ENCODE peak calls at places on chromosome 15, in five cellular contexts. V, T, Z, J and E are unnamed samples. For H3K36me3, the result is how much of the 10 kb centered on the place peaks cover.

GRCh38 chr15:45884289-45884688 is 249.5 kb downstream of the SQOR start:
- DNase-seq in V (no peak), T (no peak), Z (no peak), J (no peak), E (no peak)

GRCh38 chr15:58154769-58155168 is 16.6 kb downstream of the AQP9 start:
- DNase-seq in V (no peak), T (no peak), Z (no peak), J (no peak), E (no peak)

GRCh38 chr15:66775127-66776105 is 73.4 kb downstream of the SMAD6 start:
- DNase-seq in V (no peak), T (peak), Z (no peak), J (peak), E (no peak)

GRCh38 chr15:63250312-63250965 is 27.0 kb upstream of the APH1B start:
- DNase-seq in V (no peak), T (no peak), Z (no peak), J (no peak), E (no peak)

GRCh38 chr15:68252925-68253534 is 23.5 kb upstream of the CLN6 start:
- DNase-seq in V (no peak), T (peak), Z (no peak), J (no peak), E (no peak)

GRCh38 chr15:68352401-68353062 is 75.0 kb downstream of the FEM1B start:
- DNase-seq in V (no peak), T (peak), Z (no peak), J (peak), E (no peak)

GRCh38 chr15:60118146-60118545 is 114.0 kb downstream of the FOXB1 start:
- DNase-seq in V (no peak), T (no peak), Z (no peak), J (no peak), E (no peak)

GRCh38 chr15:50431204-50431603 is 7.0 kb downstream of the USP8 start:
- DNase-seq in V (no peak), T (no peak), Z (no peak), J (no peak), E (no peak)

GRCh38 chr15:29935296-29936020 is 113.2 kb upstream of the TJP1 start:
- DNase-seq in V (no peak), T (no peak), Z (no peak), J (no peak), E (no peak)

GRCh38 chr15:27934782-27935181 is 164.3 kb downstream of the OCA2 start:
- DNase-seq in V (no peak), T (no peak), Z (no peak), J (no peak), E (no peak)

GRCh38 chr15:70859322-70859908 is 5.5 kb upstream of the LARP6 start:
- DNase-seq in V (no peak), T (no peak), Z (no peak), J (peak), E (no peak)

GRCh38 chr15:28933710-28934445 is 48.1 kb downstream of the APBA2 start:
- DNase-seq in V (no peak), T (no peak), Z (no peak), J (no peak), E (no peak)

GRCh38 chr15:59313703-59314332 is 58.9 kb downstream of the MYO1E start:
- DNase-seq in V (peak), T (peak), Z (peak), J (peak), E (peak)

GRCh38 chr15:88648357-88649214 is 9.8 kb downstream of the ISG20 start:
- DNase-seq in V (no peak), T (peak), Z (no peak), J (no peak), E (peak)

GRCh38 chr15:97096303-97096835 is 765.9 kb downstream of the NR2F2 start:
- DNase-seq in V (no peak), T (no peak), Z (no peak), J (no peak), E (no peak)

GRCh38 chr15:75823860-75824613 is 19.2 kb upstream of the UBE2Q2 start:
- DNase-seq in V (no peak), T (no peak), Z (no peak), J (no peak), E (no peak)

GRCh38 chr15:25171856-25172687 is 217.3 kb downstream of the SNRPN start:
- DNase-seq in V (peak), T (peak), Z (no peak), J (peak), E (no peak)

GRCh38 chr15:73328986-73329385 is 39.8 kb downstream of the HCN4 start:
- DNase-seq in V (no peak), T (no peak), Z (no peak), J (no peak), E (no peak)

GRCh38 chr15:63833246-63833696 is 477 bp downstream of the HERC1 start:
- DNase-seq in V (no peak), T (peak), Z (no peak), J (peak), E (no peak)

GRCh38 chr15:63755162-63755561 is 78.6 kb downstream of the HERC1 start:
- DNase-seq in V (no peak), T (no peak), Z (no peak), J (no peak), E (no peak)

GRCh38 chr15:88376574-88377174 is 90.5 kb downstream of the MRPL46 start:
- DNase-seq in V (no peak), T (no peak), Z (no peak), J (no peak), E (no peak)

GRCh38 chr15:91853501-91853967 is at the start of gene SLCO3A1:
- DNase-seq in V (no peak), T (peak), Z (peak), J (peak), E (no peak)

GRCh38 chr15:57375827-57376694 is at the start of gene CGNL1:
- DNase-seq in V (no peak), T (peak), Z (peak), J (peak), E (no peak)

GRCh38 chr15:100241572-100242479 is 99.9 kb downstream of the ADAMTS17 start:
- DNase-seq in V (no peak), T (peak), Z (peak), J (no peak), E (no peak)

GRCh38 chr15:78325092-78325843 is 14.9 kb upstream of the CRABP1 start:
- DNase-seq in V (no peak), T (no peak), Z (no peak), J (no peak), E (no peak)

GRCh38 chr15:57545995-57546394 is 45.7 kb upstream of the MYZAP start:
- DNase-seq in V (no peak), T (no peak), Z (no peak), J (no peak), E (no peak)

GRCh38 chr15:34664418-34664817 is 81.0 kb upstream of the GOLGA8B start:
- DNase-seq in V (no peak), T (no peak), Z (no peak), J (no peak), E (no peak)

GRCh38 chr15:34663101-34663500 is 79.7 kb upstream of the GOLGA8B start:
- DNase-seq in V (no peak), T (no peak), Z (no peak), J (no peak), E (no peak)

DNA sequence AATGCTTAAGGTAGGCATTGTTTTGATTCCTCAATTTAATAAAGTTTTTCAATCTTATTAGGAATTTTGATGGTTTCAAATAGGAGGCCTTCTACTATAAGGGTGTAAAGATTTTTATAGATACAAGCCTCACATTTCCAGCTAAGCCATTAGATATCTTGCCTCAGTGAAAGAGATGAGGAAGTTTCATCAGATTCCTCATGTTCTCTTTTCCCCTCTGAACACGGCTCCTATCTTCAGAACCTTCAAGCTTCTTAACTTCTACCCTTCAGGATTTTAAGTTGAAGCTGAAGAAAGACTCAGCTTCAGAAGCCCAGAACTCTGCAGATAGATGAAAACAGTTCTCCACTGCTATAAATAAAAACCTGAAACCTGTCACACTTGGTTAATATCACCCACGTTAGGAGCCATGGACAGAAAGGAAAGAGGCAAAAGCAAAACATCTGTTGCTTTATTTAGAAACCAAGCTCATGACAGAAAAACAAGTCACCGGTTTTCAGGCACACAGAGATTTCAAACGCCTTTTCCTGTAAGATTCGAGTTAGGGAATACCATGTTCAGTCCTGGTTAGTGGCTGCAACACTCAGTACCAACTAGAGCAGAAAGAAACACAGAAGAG is 82.2 kb upstream of the GOLGA8B start:
- DNase-seq in V (no peak), T (no peak), Z (no peak), J (no peak), E (no peak)
- H3K4me3 ChIP-seq in V (no peak), T (no peak), Z (no peak), J (no peak), E (no peak)

DNA sequence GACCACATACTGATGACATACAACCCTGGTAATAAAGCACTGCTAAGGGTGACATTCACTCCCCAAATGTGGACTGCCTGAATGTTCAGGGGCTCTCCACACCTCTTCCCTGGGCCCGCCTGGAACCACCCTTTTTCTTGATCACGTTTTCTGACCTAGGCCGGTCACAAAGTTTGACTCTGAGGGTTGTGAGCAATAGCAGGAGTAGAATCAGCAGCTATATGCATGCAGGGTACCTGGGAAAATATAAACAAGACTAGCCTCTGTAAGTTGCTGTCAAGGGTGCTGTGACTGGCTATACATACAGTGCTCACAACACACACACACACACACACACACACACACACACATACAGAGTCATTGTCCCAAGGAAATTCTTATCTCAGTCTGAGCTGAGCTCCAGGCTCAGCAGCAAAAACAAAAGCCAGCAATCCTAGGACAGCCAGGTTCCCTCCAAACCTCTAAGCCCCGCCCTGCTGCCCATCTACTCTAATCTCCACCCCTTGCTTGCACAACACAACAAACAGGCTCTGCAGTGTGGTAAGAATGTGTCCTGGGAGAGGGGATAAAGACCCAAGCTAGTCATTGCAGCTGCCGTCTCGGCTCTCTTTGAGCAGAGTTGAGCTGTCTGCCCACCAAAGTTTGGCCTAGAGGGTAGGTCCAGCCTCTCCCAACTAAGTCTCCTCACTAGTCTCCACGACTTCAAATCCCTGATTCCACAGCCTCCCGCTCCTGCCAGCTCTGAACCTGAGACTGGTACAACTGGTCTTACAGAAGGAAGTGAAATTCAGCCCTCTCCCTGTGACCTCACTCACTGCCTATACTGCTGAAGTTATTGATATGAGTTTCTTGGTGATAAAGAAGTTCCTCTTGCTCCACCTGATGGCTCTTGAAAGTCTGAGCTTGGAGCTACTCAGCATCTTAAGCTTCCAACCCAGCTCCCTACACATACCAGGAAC is 2.2 kb downstream of the BMF start:
- DNase-seq in V (peak), T (peak), Z (peak), J (no peak), E (peak)
- TF ChIP-seq POLR2A in V (no peak), T (peak), Z (peak), J (no peak), E (no peak)

GRCh38 chr15:41891226-41891625 is 2.6 kb downstream of the SPTBN5 start:
- DNase-seq in V (no peak), T (no peak), Z (no peak), J (no peak), E (no peak)
- H3K36me3 ChIP-seq in V (under half), T (under half), Z (under half), J (under half), E (under half)

GRCh38 chr15:85464471-85464870 is 84.1 kb downstream of the AKAP13 start:
- DNase-seq in V (no peak), T (no peak), Z (no peak), J (no peak), E (no peak)

GRCh38 chr15:85462029-85462428 is 81.6 kb downstream of the AKAP13 start:
- DNase-seq in V (no peak), T (no peak), Z (no peak), J (no peak), E (no peak)

GRCh38 chr15:85463976-85464375 is 83.6 kb downstream of the AKAP13 start:
- DNase-seq in V (no peak), T (no peak), Z (no peak), J (no peak), E (no peak)

GRCh38 chr15:85458764-85459163 is 78.4 kb downstream of the AKAP13 start:
- DNase-seq in V (no peak), T (no peak), Z (no peak), J (no peak), E (no peak)

DNA sequence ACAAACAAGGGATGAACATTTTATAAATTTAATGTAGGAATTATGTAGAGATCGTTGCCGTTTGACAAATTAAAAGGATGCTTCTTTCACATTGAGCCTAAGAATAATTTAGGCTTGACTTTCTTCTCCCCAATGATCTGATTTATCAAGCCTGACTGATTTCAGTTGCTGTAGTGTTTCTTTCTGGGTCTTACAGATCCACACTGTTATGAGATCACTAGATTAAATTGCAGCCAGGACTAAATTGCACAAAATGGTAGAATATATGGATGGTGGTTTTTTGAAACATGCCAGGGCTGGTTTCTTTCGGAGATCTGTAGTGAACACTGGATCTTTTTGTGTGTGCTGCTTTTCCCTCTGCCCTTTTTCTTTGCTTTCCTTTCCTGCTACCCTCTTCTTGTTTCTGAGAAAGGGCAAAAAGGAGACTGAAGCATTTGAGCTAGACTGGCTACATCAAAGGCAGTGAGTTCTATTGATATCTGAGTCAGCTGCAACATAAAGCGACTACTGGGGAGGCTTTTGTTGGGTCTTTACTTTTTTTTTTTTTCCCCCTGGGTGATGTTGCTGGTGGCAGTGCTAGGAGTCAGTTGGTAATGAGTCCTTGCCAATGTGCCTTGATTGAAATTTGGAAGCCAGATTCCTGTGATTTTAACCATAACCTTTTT is 83.0 kb downstream of the AKAP13 start:
- DNase-seq in V (no peak), T (no peak), Z (no peak), J (no peak), E (no peak)
- H3K4me3 ChIP-seq in V (no peak), T (no peak), Z (no peak), J (no peak), E (no peak)

GRCh38 chr15:32636908-32637567 is 4.5 kb upstream of the SCG5 start:
- DNase-seq in V (no peak), T (no peak), Z (no peak), J (no peak), E (no peak)

GRCh38 chr15:32643907-32644445 is 2.5 kb downstream of the SCG5 start:
- DNase-seq in V (no peak), T (no peak), Z (no peak), J (no peak), E (no peak)

GRCh38 chr15:32642667-32643425 is 1.3 kb downstream of the SCG5 start:
- DNase-seq in V (no peak), T (no peak), Z (no peak), J (no peak), E (no peak)

GRCh38 chr15:32637704-32638103 is 3.8 kb upstream of the SCG5 start:
- DNase-seq in V (no peak), T (no peak), Z (no peak), J (no peak), E (no peak)

GRCh38 chr15:32641517-32642059 is at the start of gene SCG5:
- DNase-seq in V (no peak), T (no peak), Z (no peak), J (no peak), E (no peak)
- TF ChIP-seq POLR2A in V (no peak), T (no peak), Z (no peak), J (no peak), E (no peak)

GRCh38 chr15:32656091-32656860 is 14.8 kb downstream of the SCG5 start:
- DNase-seq in V (no peak), T (no peak), Z (no peak), J (no peak), E (no peak)
- H3K36me3 ChIP-seq in V (under half), T (under half), Z (under half), J (under half), E (under half)

GRCh38 chr15:77122576-77122975 is 51.7 kb upstream of the TSPAN3 start:
- DNase-seq in V (no peak), T (no peak), Z (no peak), J (no peak), E (no peak)

GRCh38 chr15:77121599-77121998 is 50.7 kb upstream of the TSPAN3 start:
- DNase-seq in V (no peak), T (no peak), Z (no peak), J (no peak), E (no peak)

GRCh38 chr15:77126927-77127326 is 56.0 kb upstream of the TSPAN3 start:
- DNase-seq in V (no peak), T (no peak), Z (no peak), J (no peak), E (no peak)

GRCh38 chr15:77126516-77126915 is 55.6 kb upstream of the TSPAN3 start:
- DNase-seq in V (no peak), T (no peak), Z (no peak), J (no peak), E (no peak)

GRCh38 chr15:77123854-77124253 is 52.9 kb upstream of the TSPAN3 start:
- DNase-seq in V (no peak), T (no peak), Z (no peak), J (no peak), E (no peak)
- H3K4me3 ChIP-seq in V (no peak), T (no peak), Z (no peak), J (no peak), E (no peak)

DNA sequence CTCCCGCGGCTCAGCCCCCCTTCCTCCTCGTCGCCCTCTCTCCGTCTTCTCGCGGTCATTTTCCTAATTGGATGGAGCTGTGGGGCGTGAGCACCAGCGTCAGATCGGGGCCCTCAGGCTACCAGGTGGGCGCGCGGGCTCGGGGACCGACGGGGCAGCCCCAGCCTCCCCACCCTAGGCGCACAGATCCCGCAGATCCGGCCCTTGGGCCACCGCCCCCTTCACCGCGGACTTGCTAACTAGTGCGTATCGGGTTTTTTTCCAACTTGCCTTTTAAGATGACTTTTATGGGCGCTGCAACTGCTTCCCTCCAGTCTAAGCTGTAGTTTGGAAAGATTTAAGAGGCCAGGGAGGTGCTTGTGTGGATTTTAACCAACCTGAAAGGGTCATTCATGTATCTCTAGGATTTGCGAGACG is 1.3 kb downstream of the ZNF710 start:
- DNase-seq in V (no peak), T (peak), Z (no peak), J (peak), E (no peak)
- TF ChIP-seq POLR2A in V (no peak), T (no peak), Z (no peak), J (no peak), E (no peak)

DNA sequence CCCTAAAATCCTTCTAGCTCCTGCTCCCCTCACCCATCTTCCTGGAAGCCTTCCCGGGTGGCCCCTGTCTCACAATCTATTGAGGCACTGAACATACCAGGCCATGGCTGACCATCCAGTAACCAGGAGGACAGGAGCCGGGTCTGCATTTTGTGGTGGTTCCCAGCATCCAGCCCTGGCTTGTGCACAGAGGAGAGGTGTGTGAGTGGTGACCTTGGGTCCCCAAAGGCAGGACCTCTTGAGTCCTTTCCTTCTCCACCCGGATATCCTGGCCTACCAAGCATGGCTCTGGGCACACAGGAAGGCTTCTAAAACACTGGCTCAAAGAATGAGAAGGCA is 7.8 kb downstream of the CSK start:
- DNase-seq in V (no peak), T (no peak), Z (no peak), J (no peak), E (no peak)
- H3K36me3 ChIP-seq in V (under half), T (under half), Z (under half), J (under half), E (under half)

GRCh38 chr15:51752918-51753317 is 1.5 kb downstream of the TMOD2 start:
- DNase-seq in V (no peak), T (no peak), Z (no peak), J (no peak), E (no peak)
- H3K4me3 ChIP-seq in V (no peak), T (no peak), Z (peak), J (no peak), E (no peak)